ENCODE peak calls at places on chromosomes 3 and 15, in ten cellular contexts. One of them, this sample, is unnamed.

GRCh38 chr3:149179225-149179624 is 42.4 kb downstream of the CP start:
- DNase-seq in T-cell: no peak
- DNase-seq in GM23338: no peak
- DNase-seq in sigmoid colon: no peak
- DNase-seq in T-helper 9 cell: no peak
- DNase-seq in lung microvascular endothelial cell: peak; percentile 80
- DNase-seq in HFFc6: peak; percentile 51
- DNase-seq in Kasumi-1: no peak
- DNase-seq in mammary epithelial cell: peak; percentile 37
- DNase-seq in NCI-H1436: no peak
- DNase-seq in this sample: no peak

GRCh38 chr3:104069114-104069513 is 1297.6 kb upstream of the ALCAM start:
- DNase-seq in T-cell: no peak
- DNase-seq in GM23338: no peak
- DNase-seq in sigmoid colon: no peak
- DNase-seq in T-helper 9 cell: no peak
- DNase-seq in lung microvascular endothelial cell: no peak
- DNase-seq in HFFc6: no peak
- DNase-seq in Kasumi-1: no peak
- DNase-seq in mammary epithelial cell: peak; percentile 6
- DNase-seq in NCI-H1436: no peak
- DNase-seq in this sample: no peak

GRCh38 chr15:76149291-76149910 is 89.6 kb downstream of the TMEM266 start:
- DNase-seq in T-cell: no peak
- DNase-seq in GM23338: no peak
- DNase-seq in sigmoid colon: peak; percentile 14
- DNase-seq in T-helper 9 cell: no peak
- DNase-seq in lung microvascular endothelial cell: no peak
- DNase-seq in HFFc6: peak; percentile 10
- DNase-seq in Kasumi-1: no peak
- DNase-seq in mammary epithelial cell: no peak
- DNase-seq in NCI-H1436: no peak
- DNase-seq in this sample: no peak

GRCh38 chr3:48599077-48599501 is 4.0 kb upstream of the COL7A1 start:
- DNase-seq in T-cell: no peak
- DNase-seq in GM23338: no peak
- DNase-seq in sigmoid colon: no peak
- DNase-seq in T-helper 9 cell: no peak
- DNase-seq in lung microvascular endothelial cell: no peak
- DNase-seq in HFFc6: no peak
- DNase-seq in Kasumi-1: no peak
- DNase-seq in mammary epithelial cell: peak; percentile 99
- DNase-seq in NCI-H1436: no peak
- DNase-seq in this sample: no peak

GRCh38 chr15:94205366-94205765 is 26.0 kb upstream of the MCTP2 start:
- DNase-seq in T-cell: no peak
- DNase-seq in GM23338: peak; percentile 7
- DNase-seq in sigmoid colon: no peak
- DNase-seq in T-helper 9 cell: no peak
- DNase-seq in lung microvascular endothelial cell: no peak
- DNase-seq in HFFc6: peak; percentile 50
- DNase-seq in Kasumi-1: no peak
- DNase-seq in mammary epithelial cell: no peak
- DNase-seq in NCI-H1436: no peak
- DNase-seq in this sample: no peak

GRCh38 chr3:99776516-99777209 is 41.0 kb upstream of the CMSS1 start:
- DNase-seq in T-cell: no peak
- DNase-seq in GM23338: no peak
- DNase-seq in sigmoid colon: no peak
- DNase-seq in T-helper 9 cell: no peak
- DNase-seq in lung microvascular endothelial cell: no peak
- DNase-seq in HFFc6: peak; percentile 80
- DNase-seq in Kasumi-1: no peak
- DNase-seq in mammary epithelial cell: peak; percentile 47
- DNase-seq in NCI-H1436: no peak
- DNase-seq in this sample: no peak

GRCh38 chr3:73832426-73832825 is 207.7 kb upstream of the PDZRN3 start:
- DNase-seq in T-cell: no peak
- DNase-seq in GM23338: no peak
- DNase-seq in sigmoid colon: no peak
- DNase-seq in T-helper 9 cell: no peak
- DNase-seq in lung microvascular endothelial cell: no peak
- DNase-seq in HFFc6: no peak
- DNase-seq in Kasumi-1: no peak
- DNase-seq in mammary epithelial cell: no peak
- DNase-seq in NCI-H1436: no peak
- DNase-seq in this sample: no peak

GRCh38 chr3:121231872-121232271 is 313.9 kb downstream of the POLQ start:
- DNase-seq in T-cell: no peak
- DNase-seq in GM23338: no peak
- DNase-seq in sigmoid colon: no peak
- DNase-seq in T-helper 9 cell: no peak
- DNase-seq in lung microvascular endothelial cell: no peak
- DNase-seq in HFFc6: no peak
- DNase-seq in Kasumi-1: no peak
- DNase-seq in mammary epithelial cell: no peak
- DNase-seq in NCI-H1436: no peak
- DNase-seq in this sample: no peak

GRCh38 chr3:25428003-25428861 is at the start of gene RARB:
- DNase-seq in T-cell: no peak
- DNase-seq in GM23338: peak; percentile 86
- DNase-seq in sigmoid colon: peak; percentile 92
- DNase-seq in T-helper 9 cell: no peak
- DNase-seq in lung microvascular endothelial cell: peak; percentile 57
- DNase-seq in HFFc6: peak; percentile 32
- DNase-seq in Kasumi-1: peak; percentile 67
- DNase-seq in mammary epithelial cell: peak; percentile 90
- DNase-seq in NCI-H1436: peak; percentile 1
- DNase-seq in this sample: no peak

GRCh38 chr3:8319935-8320634 is 181.5 kb upstream of the LMCD1 start:
- DNase-seq in T-cell: no peak
- DNase-seq in GM23338: no peak
- DNase-seq in sigmoid colon: no peak
- DNase-seq in T-helper 9 cell: no peak
- DNase-seq in lung microvascular endothelial cell: no peak
- DNase-seq in HFFc6: peak; percentile 75
- DNase-seq in Kasumi-1: no peak
- DNase-seq in mammary epithelial cell: peak; percentile 60
- DNase-seq in NCI-H1436: no peak
- DNase-seq in this sample: no peak

GRCh38 chr15:67803996-67804843 is 21.1 kb upstream of the SKOR1 start:
- DNase-seq in T-cell: no peak
- DNase-seq in GM23338: peak; percentile 78
- DNase-seq in sigmoid colon: no peak
- DNase-seq in T-helper 9 cell: no peak
- DNase-seq in lung microvascular endothelial cell: no peak
- DNase-seq in HFFc6: no peak
- DNase-seq in Kasumi-1: no peak
- DNase-seq in mammary epithelial cell: no peak
- DNase-seq in NCI-H1436: no peak
- DNase-seq in this sample: no peak

GRCh38 chr3:50674349-50675178 is at the start of gene DOCK3:
- DNase-seq in T-cell: peak; percentile 58
- DNase-seq in GM23338: peak; percentile 83
- DNase-seq in sigmoid colon: peak; percentile 82
- DNase-seq in T-helper 9 cell: peak; percentile 49
- DNase-seq in lung microvascular endothelial cell: peak; percentile 67
- DNase-seq in HFFc6: no peak
- DNase-seq in Kasumi-1: peak; percentile 26
- DNase-seq in mammary epithelial cell: peak; percentile 19
- DNase-seq in NCI-H1436: peak; percentile 27
- DNase-seq in this sample: peak; percentile 47

GRCh38 chr3:73036694-73037368 is 24.6 kb upstream of the EBLN2 start:
- DNase-seq in T-cell: no peak
- DNase-seq in GM23338: no peak
- DNase-seq in sigmoid colon: no peak
- DNase-seq in T-helper 9 cell: no peak
- DNase-seq in lung microvascular endothelial cell: no peak
- DNase-seq in HFFc6: peak; percentile 25
- DNase-seq in Kasumi-1: no peak
- DNase-seq in mammary epithelial cell: peak; percentile 36
- DNase-seq in NCI-H1436: no peak
- DNase-seq in this sample: no peak

GRCh38 chr3:150377601-150378466 is 30.3 kb upstream of the TSC22D2 start:
- DNase-seq in T-cell: no peak
- DNase-seq in GM23338: no peak
- DNase-seq in sigmoid colon: no peak
- DNase-seq in T-helper 9 cell: no peak
- DNase-seq in lung microvascular endothelial cell: no peak
- DNase-seq in HFFc6: no peak
- DNase-seq in Kasumi-1: no peak
- DNase-seq in mammary epithelial cell: no peak
- DNase-seq in NCI-H1436: no peak
- DNase-seq in this sample: no peak

GRCh38 chr3:158492685-158493084 is 78.3 kb upstream of the MLF1 start:
- DNase-seq in T-cell: no peak
- DNase-seq in GM23338: no peak
- DNase-seq in sigmoid colon: no peak
- DNase-seq in T-helper 9 cell: no peak
- DNase-seq in lung microvascular endothelial cell: no peak
- DNase-seq in HFFc6: no peak
- DNase-seq in Kasumi-1: no peak
- DNase-seq in mammary epithelial cell: no peak
- DNase-seq in NCI-H1436: no peak
- DNase-seq in this sample: no peak

GRCh38 chr3:138941259-138941885 is 5.6 kb downstream of the FOXL2 start:
- DNase-seq in T-cell: no peak
- DNase-seq in GM23338: peak; percentile 86
- DNase-seq in sigmoid colon: no peak
- DNase-seq in T-helper 9 cell: no peak
- DNase-seq in lung microvascular endothelial cell: peak; percentile 60
- DNase-seq in HFFc6: peak; percentile 45
- DNase-seq in Kasumi-1: peak; percentile 46
- DNase-seq in mammary epithelial cell: no peak
- DNase-seq in NCI-H1436: no peak
- DNase-seq in this sample: no peak

GRCh38 chr3:94990952-94991705 is 928.3 kb downstream of the NSUN3 start:
- DNase-seq in T-cell: no peak
- DNase-seq in GM23338: no peak
- DNase-seq in sigmoid colon: no peak
- DNase-seq in T-helper 9 cell: no peak
- DNase-seq in lung microvascular endothelial cell: no peak
- DNase-seq in HFFc6: no peak
- DNase-seq in Kasumi-1: peak; percentile 16
- DNase-seq in mammary epithelial cell: no peak
- DNase-seq in NCI-H1436: no peak
- DNase-seq in this sample: no peak

GRCh38 chr15:69298697-69299441 is at the start of gene PAQR5:
- DNase-seq in T-cell: no peak
- DNase-seq in GM23338: peak; percentile 61
- DNase-seq in sigmoid colon: no peak
- DNase-seq in T-helper 9 cell: no peak
- DNase-seq in lung microvascular endothelial cell: peak; percentile 19
- DNase-seq in HFFc6: no peak
- DNase-seq in Kasumi-1: no peak
- DNase-seq in mammary epithelial cell: no peak
- DNase-seq in NCI-H1436: peak; percentile 30
- DNase-seq in this sample: no peak

GRCh38 chr15:59539799-59540198 is 71.8 kb upstream of the GCNT3 start:
- DNase-seq in T-cell: no peak
- DNase-seq in GM23338: no peak
- DNase-seq in sigmoid colon: no peak
- DNase-seq in T-helper 9 cell: no peak
- DNase-seq in lung microvascular endothelial cell: no peak
- DNase-seq in HFFc6: no peak
- DNase-seq in Kasumi-1: no peak
- DNase-seq in mammary epithelial cell: no peak
- DNase-seq in NCI-H1436: no peak
- DNase-seq in this sample: no peak

GRCh38 chr15:63107895-63108546 is 13.6 kb upstream of the LACTB start:
- DNase-seq in T-cell: no peak
- DNase-seq in GM23338: no peak
- DNase-seq in sigmoid colon: no peak
- DNase-seq in T-helper 9 cell: no peak
- DNase-seq in lung microvascular endothelial cell: peak; percentile 30
- DNase-seq in HFFc6: peak; percentile 100
- DNase-seq in Kasumi-1: no peak
- DNase-seq in mammary epithelial cell: peak; percentile 95
- DNase-seq in NCI-H1436: no peak
- DNase-seq in this sample: no peak

GRCh38 chr3:105537371-105538075 is 170.8 kb downstream of the ALCAM start:
- DNase-seq in T-cell: no peak
- DNase-seq in GM23338: no peak
- DNase-seq in sigmoid colon: no peak
- DNase-seq in T-helper 9 cell: no peak
- DNase-seq in lung microvascular endothelial cell: no peak
- DNase-seq in HFFc6: no peak
- DNase-seq in Kasumi-1: no peak
- DNase-seq in mammary epithelial cell: no peak
- DNase-seq in NCI-H1436: no peak
- DNase-seq in this sample: no peak

GRCh38 chr15:52261498-52262242 is 33.9 kb downstream of the MYO5C start:
- DNase-seq in T-cell: peak; percentile 29
- DNase-seq in GM23338: peak; percentile 97
- DNase-seq in sigmoid colon: peak; percentile 73
- DNase-seq in T-helper 9 cell: peak; percentile 3
- DNase-seq in lung microvascular endothelial cell: peak; percentile 84
- DNase-seq in HFFc6: peak; percentile 68
- DNase-seq in Kasumi-1: peak; percentile 7
- DNase-seq in mammary epithelial cell: peak; percentile 90
- DNase-seq in NCI-H1436: no peak
- DNase-seq in this sample: peak; percentile 9

GRCh38 chr3:127542441-127542952 is 48.0 kb downstream of the TPRA1 start:
- DNase-seq in T-cell: no peak
- DNase-seq in GM23338: no peak
- DNase-seq in sigmoid colon: no peak
- DNase-seq in T-helper 9 cell: no peak
- DNase-seq in lung microvascular endothelial cell: peak; percentile 50
- DNase-seq in HFFc6: no peak
- DNase-seq in Kasumi-1: no peak
- DNase-seq in mammary epithelial cell: no peak
- DNase-seq in NCI-H1436: no peak
- DNase-seq in this sample: no peak

GRCh38 chr15:89647191-89647851 is 7.9 kb downstream of the KIF7 start:
- DNase-seq in T-cell: peak; percentile 33
- DNase-seq in GM23338: peak; percentile 85
- DNase-seq in sigmoid colon: peak; percentile 87
- DNase-seq in T-helper 9 cell: peak; percentile 51
- DNase-seq in lung microvascular endothelial cell: peak; percentile 75
- DNase-seq in HFFc6: peak; percentile 31
- DNase-seq in Kasumi-1: peak; percentile 63
- DNase-seq in mammary epithelial cell: peak; percentile 23
- DNase-seq in NCI-H1436: no peak
- DNase-seq in this sample: peak; percentile 42

GRCh38 chr15:64010719-64011118 is 35.6 kb downstream of the DAPK2 start:
- DNase-seq in T-cell: peak; percentile 92
- DNase-seq in GM23338: no peak
- DNase-seq in sigmoid colon: no peak
- DNase-seq in T-helper 9 cell: peak; percentile 75
- DNase-seq in lung microvascular endothelial cell: peak; percentile 77
- DNase-seq in HFFc6: peak; percentile 67
- DNase-seq in Kasumi-1: peak; percentile 92
- DNase-seq in mammary epithelial cell: peak; percentile 95
- DNase-seq in NCI-H1436: no peak
- DNase-seq in this sample: peak; percentile 81

GRCh38 chr15:59158701-59159034 is 48.0 kb upstream of the LDHAL6B start:
- DNase-seq in T-cell: no peak
- DNase-seq in GM23338: no peak
- DNase-seq in sigmoid colon: no peak
- DNase-seq in T-helper 9 cell: no peak
- DNase-seq in lung microvascular endothelial cell: no peak
- DNase-seq in HFFc6: no peak
- DNase-seq in Kasumi-1: no peak
- DNase-seq in mammary epithelial cell: no peak
- DNase-seq in NCI-H1436: peak; percentile 48
- DNase-seq in this sample: no peak

GRCh38 chr3:132232231-132232792 is 84.9 kb upstream of the ACP3 start:
- DNase-seq in T-cell: no peak
- DNase-seq in GM23338: no peak
- DNase-seq in sigmoid colon: no peak
- DNase-seq in T-helper 9 cell: no peak
- DNase-seq in lung microvascular endothelial cell: peak; percentile 3
- DNase-seq in HFFc6: no peak
- DNase-seq in Kasumi-1: no peak
- DNase-seq in mammary epithelial cell: no peak
- DNase-seq in NCI-H1436: peak; percentile 11
- DNase-seq in this sample: no peak

GRCh38 chr3:139611540-139611939 is 66.2 kb downstream of the NMNAT3 start:
- DNase-seq in T-cell: no peak
- DNase-seq in GM23338: no peak
- DNase-seq in sigmoid colon: no peak
- DNase-seq in T-helper 9 cell: no peak
- DNase-seq in lung microvascular endothelial cell: no peak
- DNase-seq in HFFc6: no peak
- DNase-seq in Kasumi-1: no peak
- DNase-seq in mammary epithelial cell: no peak
- DNase-seq in NCI-H1436: no peak
- DNase-seq in this sample: no peak